ENCODE peak calls at places on chromosomes 1 and 21, in eight cellular contexts. A, U, Z, R, K, F, P and N are unnamed samples.

GRCh38 chr1:214615111-214615510 is 12.1 kb downstream of the CENPF start:
- DNase-seq in F (no peak), U (no peak), P (no peak), R (no peak), K (no peak), Z (no peak), A (no peak), N (no peak)

GRCh38 chr1:201964266-201964665 is 9.0 kb downstream of the TIMM17A start:
- DNase-seq in Z (no peak), F (no peak), R (no peak), A (no peak), P (no peak), K (no peak), U (no peak), N (no peak)

GRCh38 chr21:43731891-43732711 is 13.2 kb downstream of the PDXK start:
- DNase-seq in P (no peak), Z (no peak), U (no peak), F (no peak), A (no peak), K (no peak), R (no peak), N (no peak)

GRCh38 chr1:25515033-25515432 is 28.4 kb upstream of the LDLRAP1 start:
- DNase-seq in U (no peak), F (no peak), K (no peak), A (no peak), Z (no peak), R (no peak), P (no peak), N (no peak)

GRCh38 chr1:191943684-191944083 is 214.6 kb upstream of the RGS18 start:
- DNase-seq in A (no peak), K (no peak), Z (no peak), P (no peak), U (no peak), R (no peak), F (no peak), N (no peak)

GRCh38 chr1:233364026-233364425 is 36.5 kb downstream of the MAP3K21 start:
- DNase-seq in A (no peak), K (no peak), Z (no peak), F (no peak), P (no peak), R (no peak), U (no peak), N (no peak)

GRCh38 chr1:67722292-67722944 is 37.4 kb downstream of the GADD45A start:
- DNase-seq in A (no peak), Z (no peak), R (no peak), U (no peak), F (no peak), P (no peak), K (no peak), N (no peak)

GRCh38 chr1:180639871-180640270 is 8.0 kb downstream of the XPR1 start:
- DNase-seq in U (no peak), R (no peak), P (no peak), K (no peak), Z (no peak), A (no peak), F (no peak), N (no peak)

GRCh38 chr1:200306954-200307754 is 102.7 kb downstream of the ZNF281 start:
- DNase-seq in U (no peak), Z (no peak), F (peak; percentile 70), P (no peak), A (peak; percentile 16), K (no peak), R (no peak), N (no peak)

GRCh38 chr1:13893456-13893855 is 193.5 kb downstream of the PRDM2 start:
- DNase-seq in P (no peak), U (peak; percentile 52), A (no peak), F (no peak), K (no peak), Z (no peak), R (no peak), N (no peak)

GRCh38 chr1:6171546-6172124 is 8.5 kb downstream of the CHD5 start:
- DNase-seq in U (no peak), P (no peak), Z (no peak), A (no peak), R (no peak), F (peak; percentile 36), K (no peak), N (no peak)

GRCh38 chr1:182038220-182038619 is 23.3 kb downstream of the ZNF648 start:
- DNase-seq in U (no peak), A (no peak), R (no peak), F (no peak), Z (no peak), P (no peak), K (no peak), N (no peak)

GRCh38 chr1:18531503-18531845 is 50.7 kb downstream of the KLHDC7A start:
- DNase-seq in K (no peak), R (no peak), A (no peak), Z (no peak), U (peak; percentile 16), P (no peak), F (no peak), N (no peak)

GRCh38 chr1:184650177-184650866 is 104.3 kb downstream of the EDEM3 start:
- DNase-seq in A (no peak), K (no peak), R (no peak), F (no peak), Z (no peak), U (no peak), P (no peak), N (no peak)

GRCh38 chr1:240245629-240246020 is 153.9 kb downstream of the FMN2 start:
- DNase-seq in Z (no peak), R (no peak), K (no peak), U (no peak), A (no peak), P (no peak), F (no peak), N (no peak)